ENCODE peak calls at places on chromosomes 7 and 10, in ten cellular contexts. L is CD8-positive, alpha-beta T cell; M is AG10803; H is transverse colon; R is GM12864; B is AG04450; Z is A673; T is right lobe of liver; W is cardiac fibroblast; K is left ventricle myocardium inferior. Y is an unnamed sample.

GRCh38 chr10:107054469-107055156 is 109.9 kb downstream of the SORCS1 start:
- DNase-seq in L (no peak), M (no peak), H (no peak), R (no peak), B (no peak), Z (no peak), T (peak), W (no peak), K (no peak), Y (no peak)

GRCh38 chr7:148328906-148329305 is 261.7 kb upstream of the C7orf33 start:
- DNase-seq in L (no peak), M (no peak), H (no peak), R (no peak), B (no peak), Z (no peak), T (no peak), W (no peak), K (no peak), Y (no peak)

GRCh38 chr10:55500931-55501559 is 700.0 kb upstream of the PCDH15 start:
- DNase-seq in L (no peak), M (peak), H (no peak), R (no peak), B (no peak), Z (peak), T (no peak), W (peak), K (no peak), Y (no peak)

GRCh38 chr7:54331311-54331710 is 210.9 kb upstream of the VSTM2A start:
- DNase-seq in L (no peak), M (no peak), H (no peak), R (no peak), B (no peak), Z (no peak), T (no peak), W (no peak), K (no peak), Y (no peak)

GRCh38 chr7:88758355-88759215 is 915 bp upstream of the ZNF804B start:
- DNase-seq in L (no peak), M (peak), H (no peak), R (no peak), B (no peak), Z (peak), T (peak), W (no peak), K (peak), Y (no peak)

GRCh38 chr10:96292971-96293909 is 11.0 kb upstream of the DNTT start:
- DNase-seq in L (no peak), M (peak), H (peak), R (no peak), B (peak), Z (peak), T (peak), W (peak), K (no peak), Y (peak)

GRCh38 chr10:95423327-95424005 is 132.7 kb upstream of the PDLIM1 start:
- DNase-seq in L (no peak), M (no peak), H (no peak), R (no peak), B (no peak), Z (no peak), T (no peak), W (no peak), K (no peak), Y (no peak)

GRCh38 chr10:74928742-74929191 is 102.4 kb downstream of the KAT6B start:
- DNase-seq in L (no peak), M (peak), H (no peak), R (no peak), B (no peak), Z (no peak), T (no peak), W (peak), K (no peak), Y (no peak)

GRCh38 chr7:20329389-20330175 is 1.1 kb upstream of the ITGB8 start:
- DNase-seq in L (no peak), M (peak), H (peak), R (peak), B (no peak), Z (peak), T (peak), W (peak), K (peak), Y (no peak)

GRCh38 chr7:45092100-45092930 is 3.5 kb upstream of the NACAD start:
- DNase-seq in L (no peak), M (no peak), H (no peak), R (no peak), B (no peak), Z (no peak), T (no peak), W (no peak), K (no peak), Y (no peak)

GRCh38 chr10:122504551-122504950 is 43.2 kb downstream of the HTRA1 start:
- DNase-seq in L (no peak), M (peak), H (peak), R (no peak), B (peak), Z (peak), T (peak), W (peak), K (peak), Y (peak)

GRCh38 chr10:95508730-95509129 is 52.4 kb downstream of the SORBS1 start:
- DNase-seq in L (no peak), M (peak), H (no peak), R (no peak), B (no peak), Z (no peak), T (no peak), W (peak), K (no peak), Y (no peak)

GRCh38 chr7:50562126-50562525 is 3.1 kb downstream of the DDC start:
- DNase-seq in L (no peak), M (no peak), H (no peak), R (no peak), B (no peak), Z (no peak), T (no peak), W (no peak), K (no peak), Y (no peak)

GRCh38 chr7:1083729-1084657 is 3.9 kb upstream of the GPER1 start:
- DNase-seq in L (no peak), M (no peak), H (peak), R (no peak), B (no peak), Z (no peak), T (no peak), W (no peak), K (peak), Y (no peak)

GRCh38 chr7:73612598-73613269 is 11.6 kb downstream of the MLXIPL start:
- DNase-seq in L (no peak), M (peak), H (peak), R (no peak), B (no peak), Z (peak), T (peak), W (peak), K (no peak), Y (no peak)

GRCh38 chr10:75358835-75359421 is 42.6 kb downstream of the ZNF503 start:
- DNase-seq in L (no peak), M (peak), H (no peak), R (no peak), B (peak), Z (no peak), T (no peak), W (peak), K (no peak), Y (peak)

GRCh38 chr7:873367-874002 is 2.9 kb upstream of the GET4 start:
- DNase-seq in L (peak), M (peak), H (peak), R (peak), B (peak), Z (peak), T (peak), W (peak), K (peak), Y (no peak)

GRCh38 chr10:75654171-75654772 is 222.8 kb downstream of the LRMDA start:
- DNase-seq in L (no peak), M (peak), H (no peak), R (no peak), B (no peak), Z (no peak), T (no peak), W (peak), K (no peak), Y (no peak)

GRCh38 chr10:11270135-11270857 is 252.6 kb downstream of the CELF2 start:
- DNase-seq in L (peak), M (peak), H (peak), R (peak), B (peak), Z (peak), T (peak), W (peak), K (peak), Y (no peak)

GRCh38 chr7:139118803-139119485 is 9.4 kb upstream of the ZC3HAV1 start:
- DNase-seq in L (no peak), M (no peak), H (peak), R (no peak), B (no peak), Z (no peak), T (no peak), W (no peak), K (no peak), Y (no peak)

GRCh38 chr7:128190051-128190640 is 50.9 kb upstream of the LEP start:
- DNase-seq in L (no peak), M (no peak), H (no peak), R (no peak), B (no peak), Z (no peak), T (no peak), W (no peak), K (no peak), Y (no peak)

GRCh38 chr10:66924674-66925345 is 1.0 kb upstream of the LRRTM3 start:
- DNase-seq in L (no peak), M (no peak), H (no peak), R (no peak), B (no peak), Z (no peak), T (no peak), W (peak), K (no peak), Y (no peak)

GRCh38 chr7:143484059-143484458 is 6.4 kb downstream of the TAS2R41 start:
- DNase-seq in L (no peak), M (peak), H (no peak), R (no peak), B (no peak), Z (no peak), T (no peak), W (no peak), K (no peak), Y (no peak)

GRCh38 chr10:92732958-92733357 is 43.2 kb downstream of the HHEX start:
- DNase-seq in L (no peak), M (no peak), H (no peak), R (no peak), B (no peak), Z (no peak), T (no peak), W (no peak), K (no peak), Y (no peak)

GRCh38 chr7:101162551-101163280 is 2.7 kb downstream of the VGF start:
- DNase-seq in L (no peak), M (peak), H (peak), R (no peak), B (no peak), Z (peak), T (no peak), W (peak), K (peak), Y (no peak)

GRCh38 chr10:86959737-86960002 is 1.3 kb downstream of the SNCG start:
- DNase-seq in L (no peak), M (no peak), H (no peak), R (no peak), B (no peak), Z (no peak), T (no peak), W (no peak), K (no peak), Y (no peak)

GRCh38 chr7:102080371-102081243 is 206.1 kb upstream of the SH2B2 start:
- DNase-seq in L (no peak), M (no peak), H (no peak), R (no peak), B (no peak), Z (no peak), T (no peak), W (peak), K (no peak), Y (no peak)

GRCh38 chr10:128540806-128541739 is 414.9 kb upstream of the MKI67 start:
- DNase-seq in L (no peak), M (no peak), H (peak), R (no peak), B (no peak), Z (peak), T (no peak), W (no peak), K (peak), Y (no peak)
- TF ChIP-seq CTCF in L (no peak), M (no peak), H (no peak), R (no peak), B (no peak), Z (peak), T (no peak), W (no peak), K (peak), Y (no peak)

DNA sequence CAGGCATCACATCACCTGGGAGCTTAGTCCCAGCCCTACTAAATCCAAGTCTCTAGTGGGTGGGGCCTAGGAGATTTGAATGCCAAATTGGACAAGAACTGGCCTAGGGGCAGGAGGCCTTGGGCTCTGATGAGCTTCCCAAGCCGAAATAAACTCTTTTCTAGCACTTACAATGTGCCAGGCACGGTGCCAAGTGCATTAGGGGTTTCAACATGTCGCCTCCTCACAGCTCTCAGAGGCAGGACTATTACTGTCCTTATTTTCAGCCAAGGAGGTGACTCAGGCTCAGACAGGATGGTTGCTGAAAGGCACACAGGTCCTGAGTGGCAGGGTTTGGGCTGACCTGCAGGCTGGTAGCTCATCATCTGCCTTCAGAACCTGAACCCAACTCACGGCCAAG is 9.2 kb upstream of the CPA1 start:
- DNase-seq in L (no peak), M (peak), H (peak), R (no peak), B (no peak), Z (no peak), T (no peak), W (peak), K (no peak), Y (no peak)
- TF ChIP-seq CTCF in L (no peak), M (no peak), H (no peak), R (no peak), B (no peak), Z (no peak), T (no peak), W (no peak), K (no peak), Y (no peak)

DNA sequence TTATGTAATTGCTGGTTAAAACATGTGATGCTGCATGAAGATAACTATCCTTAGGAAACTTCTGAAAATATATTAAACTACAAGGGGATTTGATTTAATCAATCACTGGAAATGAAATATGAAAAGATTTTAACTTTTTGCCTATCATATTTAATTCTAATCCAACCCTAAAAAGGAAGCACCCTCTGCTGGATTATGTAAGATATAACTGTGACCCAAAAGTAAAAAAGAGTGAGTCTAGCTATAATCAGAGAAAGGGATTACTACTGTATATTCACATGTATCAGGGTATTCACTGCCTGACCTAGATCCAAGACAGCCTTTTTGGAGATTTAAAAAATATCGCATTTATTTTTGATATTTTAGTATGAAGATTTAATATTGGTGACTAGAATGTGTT is 295.5 kb downstream of the MDFIC start:
- DNase-seq in L (no peak), M (no peak), H (no peak), R (no peak), B (no peak), Z (peak), T (no peak), W (peak), K (no peak), Y (no peak)
- TF ChIP-seq CTCF in L (peak), M (peak), H (no peak), R (peak), B (peak), Z (peak), T (peak), W (peak), K (peak), Y (no peak)

DNA sequence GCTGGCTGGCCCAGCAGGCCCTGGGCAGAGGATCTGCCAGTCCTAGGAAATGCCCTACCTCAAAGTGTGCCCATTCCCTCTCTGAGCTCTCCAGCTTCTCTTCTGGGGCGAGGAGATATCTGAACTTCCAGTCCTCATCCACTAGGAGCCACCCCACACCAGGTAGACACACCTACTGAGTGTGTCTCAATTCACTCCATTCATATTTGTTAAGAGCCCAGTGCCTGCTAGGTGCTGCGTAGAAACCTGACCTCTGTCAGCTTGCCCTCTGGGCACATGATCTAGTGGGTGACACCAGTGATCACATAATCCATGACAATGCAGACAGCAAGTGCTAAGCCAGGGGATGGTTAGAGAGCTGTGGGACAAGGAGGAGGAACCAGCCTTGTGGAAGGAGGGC is 81.5 kb downstream of the COL13A1 start:
- DNase-seq in L (no peak), M (no peak), H (peak), R (no peak), B (no peak), Z (no peak), T (peak), W (no peak), K (no peak), Y (no peak)
- TF ChIP-seq CTCF in L (no peak), M (peak), H (peak), R (peak), B (no peak), Z (peak), T (peak), W (no peak), K (no peak), Y (no peak)

GRCh38 chr7:16430133-16430532 is 8.8 kb upstream of the CRPPA start:
- DNase-seq in L (no peak), M (no peak), H (no peak), R (no peak), B (no peak), Z (no peak), T (no peak), W (no peak), K (no peak), Y (no peak)

GRCh38 chr7:16428672-16429071 is 7.3 kb upstream of the CRPPA start:
- DNase-seq in L (no peak), M (peak), H (peak), R (no peak), B (no peak), Z (no peak), T (no peak), W (peak), K (no peak), Y (no peak)

GRCh38 chr7:16433568-16434122 is 12.3 kb upstream of the CRPPA start:
- DNase-seq in L (no peak), M (no peak), H (no peak), R (no peak), B (no peak), Z (no peak), T (no peak), W (no peak), K (no peak), Y (no peak)

GRCh38 chr7:16432425-16432731 is 11.0 kb upstream of the CRPPA start:
- DNase-seq in L (no peak), M (no peak), H (no peak), R (no peak), B (no peak), Z (no peak), T (no peak), W (no peak), K (no peak), Y (no peak)

GRCh38 chr7:16431646-16432424 is 10.5 kb upstream of the CRPPA start:
- DNase-seq in L (peak), M (peak), H (peak), R (no peak), B (no peak), Z (peak), T (no peak), W (peak), K (no peak), Y (no peak)
- TF ChIP-seq CTCF in L (peak), M (peak), H (peak), R (peak), B (peak), Z (peak), T (peak), W (peak), K (peak), Y (peak)

GRCh38 chr7:157886711-157887110 is 549.9 kb downstream of the DNAJB6 start:
- DNase-seq in L (no peak), M (no peak), H (no peak), R (no peak), B (no peak), Z (no peak), T (no peak), W (no peak), K (no peak), Y (no peak)
- TF ChIP-seq CTCF in L (no peak), M (no peak), H (no peak), R (no peak), B (no peak), Z (no peak), T (no peak), W (no peak), K (no peak), Y (no peak)

GRCh38 chr7:26083113-26083512 is 68.9 kb upstream of the NFE2L3 start:
- DNase-seq in L (no peak), M (no peak), H (no peak), R (no peak), B (no peak), Z (peak), T (no peak), W (peak), K (no peak), Y (no peak)

GRCh38 chr7:26073041-26073440 is 79.0 kb upstream of the NFE2L3 start:
- DNase-seq in L (no peak), M (no peak), H (no peak), R (no peak), B (no peak), Z (no peak), T (no peak), W (no peak), K (no peak), Y (no peak)

GRCh38 chr7:26081627-26082026 is 70.4 kb upstream of the NFE2L3 start:
- DNase-seq in L (no peak), M (no peak), H (peak), R (no peak), B (no peak), Z (peak), T (no peak), W (no peak), K (no peak), Y (no peak)

GRCh38 chr7:26074919-26075318 is 77.1 kb upstream of the NFE2L3 start:
- DNase-seq in L (no peak), M (no peak), H (no peak), R (no peak), B (no peak), Z (no peak), T (no peak), W (no peak), K (no peak), Y (no peak)

DNA sequence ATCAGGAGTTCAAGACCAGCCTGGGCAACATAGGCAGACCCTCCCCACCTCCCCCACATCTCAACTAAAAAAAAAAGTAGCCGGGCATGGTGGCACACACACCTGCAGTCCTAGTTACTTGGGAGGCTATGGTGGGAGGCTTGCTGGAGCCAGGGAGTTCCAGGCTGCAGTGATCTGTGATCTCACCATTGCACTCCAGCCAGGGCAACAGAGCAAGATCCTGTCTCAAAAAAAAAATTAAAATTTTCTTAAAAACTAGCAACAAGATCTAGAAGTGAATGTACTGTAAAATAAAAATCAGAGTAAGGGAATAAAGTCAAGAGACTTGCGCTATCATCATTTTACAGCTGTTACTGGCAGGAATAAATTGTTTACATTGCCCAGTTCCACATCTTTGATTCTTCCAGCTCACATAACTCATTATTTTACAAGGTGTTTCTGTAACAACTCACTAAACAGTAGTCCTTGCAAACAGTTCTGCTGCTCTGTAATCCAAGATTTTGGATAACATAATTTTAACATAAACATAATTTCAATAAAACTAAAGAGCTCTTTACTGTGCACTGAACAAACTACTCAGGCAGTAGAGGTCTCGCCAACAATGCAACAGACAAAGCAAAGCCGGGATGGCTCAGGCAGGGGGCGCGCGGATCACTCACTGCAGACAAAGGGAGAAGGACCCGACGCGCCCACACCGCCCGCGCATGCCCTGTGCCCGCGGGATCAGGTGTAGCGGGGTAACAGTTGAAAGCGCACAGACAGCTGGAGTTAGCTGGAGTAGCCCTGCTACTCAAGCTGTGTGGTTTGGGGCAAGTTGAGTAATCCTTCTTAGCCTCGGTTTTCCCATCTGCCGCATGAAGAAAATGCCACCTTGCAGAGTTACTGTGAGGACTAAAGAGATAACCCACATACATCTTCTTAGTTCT is 73.3 kb upstream of the NFE2L3 start:
- DNase-seq in L (peak), M (peak), H (peak), R (no peak), B (no peak), Z (peak), T (peak), W (peak), K (peak), Y (no peak)
- TF ChIP-seq CTCF in L (peak), M (peak), H (peak), R (peak), B (peak), Z (peak), T (peak), W (peak), K (peak), Y (peak)

Y was measured in AG04449.